ENCODE peak calls at places on chromosomes 12 and 14, in nine cellular contexts. E is HTR-8/SVneo, X is endothelial cell, B is HCT116, W is fibroblast of gingiva, T is natural killer cell, R is aorta, J is fibroblast of mammary gland, I is GDM1. G is an unnamed sample.

GRCh38 chr14:54488646-54489317 is at the start of gene GMFB:
- DNase-seq in E (peak), X (peak), B (peak), W (peak), T (peak), R (peak), J (peak), I (peak), G (peak)

GRCh38 chr12:88570103-88570502 is 10.2 kb downstream of the KITLG start:
- DNase-seq in E (no peak), X (no peak), B (no peak), W (no peak), T (no peak), R (no peak), J (peak), I (peak), G (no peak)

GRCh38 chr12:69330475-69331473 is 17.4 kb upstream of the LYZ start:
- DNase-seq in E (no peak), X (peak), B (no peak), W (no peak), T (peak), R (no peak), J (no peak), I (no peak), G (peak)

GRCh38 chr12:109461049-109461845 is 15.9 kb downstream of the KCTD10 start:
- DNase-seq in E (peak), X (no peak), B (no peak), W (no peak), T (no peak), R (peak), J (peak), I (no peak), G (peak)

GRCh38 chr14:52790756-52791203 is 627 bp downstream of the GNPNAT1 start:
- DNase-seq in E (no peak), X (no peak), B (no peak), W (no peak), T (no peak), R (no peak), J (no peak), I (no peak), G (no peak)

GRCh38 chr12:108773798-108774788 is 42.8 kb upstream of the CORO1C start:
- DNase-seq in E (no peak), X (peak), B (no peak), W (peak), T (no peak), R (peak), J (peak), I (no peak), G (peak)

GRCh38 chr12:41212625-41213024 is 24.5 kb downstream of the PDZRN4 start:
- DNase-seq in E (no peak), X (no peak), B (no peak), W (no peak), T (no peak), R (no peak), J (no peak), I (no peak), G (no peak)

GRCh38 chr14:94690896-94691657 is 78.8 kb downstream of the GSC start:
- DNase-seq in E (no peak), X (no peak), B (no peak), W (no peak), T (no peak), R (no peak), J (no peak), I (no peak), G (no peak)

GRCh38 chr12:31004666-31005065 is 69.0 kb upstream of the DDX11 start:
- DNase-seq in E (no peak), X (no peak), B (no peak), W (no peak), T (no peak), R (no peak), J (no peak), I (no peak), G (no peak)

GRCh38 chr12:31773867-31774266 is 45.0 kb upstream of the AMN1 start:
- DNase-seq in E (peak), X (no peak), B (no peak), W (no peak), T (no peak), R (no peak), J (peak), I (no peak), G (no peak)

GRCh38 chr12:54865683-54866324 is 11.5 kb downstream of the MUCL1 start:
- DNase-seq in E (no peak), X (no peak), B (no peak), W (no peak), T (no peak), R (no peak), J (no peak), I (no peak), G (no peak)

GRCh38 chr12:76820888-76821482 is 57.1 kb downstream of the ZDHHC17 start:
- DNase-seq in E (peak), X (peak), B (peak), W (peak), T (no peak), R (peak), J (peak), I (no peak), G (peak)

GRCh38 chr14:104964546-104964945 is 13.6 kb downstream of the AHNAK2 start:
- DNase-seq in E (no peak), X (no peak), B (no peak), W (no peak), T (no peak), R (no peak), J (no peak), I (no peak), G (no peak)

GRCh38 chr12:47882796-47883546 is 21.8 kb downstream of the VDR start:
- DNase-seq in E (no peak), X (no peak), B (no peak), W (no peak), T (no peak), R (peak), J (no peak), I (no peak), G (peak)

GRCh38 chr12:3325736-3326135 is 165.3 kb upstream of the PRMT8 start:
- DNase-seq in E (no peak), X (no peak), B (no peak), W (no peak), T (no peak), R (no peak), J (no peak), I (no peak), G (no peak)

GRCh38 chr12:39145175-39145999 is 240.0 kb upstream of the CPNE8 start:
- DNase-seq in E (peak), X (peak), B (no peak), W (no peak), T (no peak), R (no peak), J (peak), I (no peak), G (peak)

GRCh38 chr14:75454963-75455546 is 27.2 kb downstream of the JDP2 start:
- DNase-seq in E (peak), X (no peak), B (no peak), W (peak), T (no peak), R (peak), J (peak), I (no peak), G (no peak)

GRCh38 chr12:132392389-132393244 is 63.2 kb upstream of the GALNT9 start:
- DNase-seq in E (no peak), X (no peak), B (no peak), W (no peak), T (no peak), R (no peak), J (no peak), I (no peak), G (no peak)

GRCh38 chr12:13950502-13950901 is 30.9 kb downstream of the GRIN2B start:
- DNase-seq in E (no peak), X (no peak), B (peak), W (no peak), T (no peak), R (no peak), J (no peak), I (no peak), G (no peak)

GRCh38 chr12:47095446-47096236 is 15.9 kb upstream of the AMIGO2 start:
- DNase-seq in E (peak), X (no peak), B (no peak), W (no peak), T (no peak), R (no peak), J (peak), I (no peak), G (no peak)

GRCh38 chr14:56310643-56311042 is 192.4 kb downstream of the PELI2 start:
- DNase-seq in E (no peak), X (no peak), B (no peak), W (peak), T (no peak), R (no peak), J (no peak), I (no peak), G (no peak)

G was measured in colonic mucosa.